ENCODE peak calls at places on chromosomes 5 and 9, in ten cellular contexts. B, A, G, H, U, S, O, V, R and T are unnamed samples.

GRCh38 chr9:96874201-96874785 is 20.0 kb upstream of the ZNF782 start:
- DNase-seq in B (no peak), A (no peak), G (no peak), H (no peak), U (no peak), S (no peak), O (no peak), V (no peak), R (no peak), T (peak; percentile 6)

GRCh38 chr5:109959652-109960051 is 269.9 kb downstream of the MAN2A1 start:
- DNase-seq in B (no peak), A (no peak), G (no peak), H (no peak), U (no peak), S (no peak), O (no peak), V (no peak), R (no peak), T (no peak)

GRCh38 chr5:142697846-142698245 is 12.0 kb upstream of the FGF1 start:
- DNase-seq in B (no peak), A (peak; percentile 59), G (peak; percentile 59), H (no peak), U (no peak), S (no peak), O (no peak), V (peak; percentile 31), R (peak; percentile 64), T (no peak)

GRCh38 chr9:135223831-135224230 is 136.4 kb downstream of the OLFM1 start:
- DNase-seq in B (peak; percentile 52), A (no peak), G (no peak), H (no peak), U (no peak), S (peak; percentile 34), O (no peak), V (no peak), R (no peak), T (no peak)

GRCh38 chr9:4048441-4048840 is 251.4 kb downstream of the GLIS3 start:
- DNase-seq in B (no peak), A (no peak), G (peak; percentile 68), H (no peak), U (no peak), S (no peak), O (no peak), V (peak; percentile 39), R (peak; percentile 55), T (no peak)

GRCh38 chr9:137244486-137245449 is 3.7 kb downstream of the TUBB4B start:
- DNase-seq in B (no peak), A (no peak), G (no peak), H (no peak), U (no peak), S (no peak), O (no peak), V (no peak), R (no peak), T (no peak)

GRCh38 chr9:91024841-91025240 is 223.2 kb downstream of the SYK start:
- DNase-seq in B (no peak), A (no peak), G (no peak), H (no peak), U (no peak), S (no peak), O (no peak), V (no peak), R (no peak), T (no peak)

GRCh38 chr9:125370786-125371185 is 109.2 kb downstream of the GAPVD1 start:
- DNase-seq in B (no peak), A (no peak), G (no peak), H (no peak), U (no peak), S (no peak), O (no peak), V (no peak), R (no peak), T (no peak)

GRCh38 chr5:65027149-65027548 is 258.4 kb downstream of the CWC27 start:
- DNase-seq in B (no peak), A (no peak), G (no peak), H (no peak), U (no peak), S (no peak), O (no peak), V (no peak), R (no peak), T (no peak)

GRCh38 chr9:115680226-115680625 is 473.4 kb upstream of the PAPPA start:
- DNase-seq in B (no peak), A (no peak), G (peak; percentile 37), H (no peak), U (no peak), S (no peak), O (no peak), V (no peak), R (peak; percentile 40), T (no peak)

GRCh38 chr5:168695436-168695835 is 116.3 kb upstream of the PANK3 start:
- DNase-seq in B (no peak), A (no peak), G (no peak), H (no peak), U (no peak), S (no peak), O (no peak), V (no peak), R (no peak), T (no peak)

GRCh38 chr9:20353931-20354652 is 268.2 kb downstream of the MLLT3 start:
- DNase-seq in B (no peak), A (no peak), G (peak; percentile 27), H (no peak), U (no peak), S (no peak), O (no peak), V (no peak), R (peak; percentile 44), T (no peak)

GRCh38 chr5:14097998-14098471 is 45.1 kb upstream of the TRIO start:
- DNase-seq in B (no peak), A (no peak), G (peak; percentile 47), H (no peak), U (no peak), S (no peak), O (no peak), V (peak; percentile 73), R (peak; percentile 78), T (no peak)

GRCh38 chr9:131290039-131290766 is 680 bp downstream of the PLPP7 start:
- DNase-seq in B (no peak), A (no peak), G (no peak), H (no peak), U (no peak), S (no peak), O (no peak), V (no peak), R (no peak), T (no peak)
- H3K4me3 ChIP-seq in B (peak overlapping the region; percentile 11), A (peak overlapping the region; percentile 46), G (peak overlapping the region; percentile 27), H (peak overlapping the region; percentile 71), U (peak overlapping the region; percentile 12), S (peak overlapping the region; percentile 7), O (no peak overlapping the region), V (peak overlapping the region; percentile 53), R (peak overlapping the region; percentile 57), T (no peak overlapping the region)

GRCh38 chr5:55176176-55176818 is 3.3 kb upstream of the CDC20B start:
- DNase-seq in B (peak; percentile 77), A (no peak), G (no peak), H (no peak), U (no peak), S (peak; percentile 61), O (no peak), V (no peak), R (no peak), T (no peak)

GRCh38 chr5:55173696-55174101 is 722 bp upstream of the CDC20B start:
- DNase-seq in B (no peak), A (no peak), G (no peak), H (no peak), U (no peak), S (no peak), O (no peak), V (no peak), R (no peak), T (no peak)

GRCh38 chr5:55177078-55177477 is 4.1 kb upstream of the CDC20B start:
- DNase-seq in B (no peak), A (no peak), G (no peak), H (no peak), U (no peak), S (no peak), O (no peak), V (no peak), R (no peak), T (no peak)

GRCh38 chr5:55172937-55173695 is at the start of gene CDC20B:
- DNase-seq in B (peak; percentile 92), A (peak; percentile 68), G (peak; percentile 65), H (peak; percentile 28), U (peak; percentile 35), S (peak; percentile 75), O (peak; percentile 65), V (peak; percentile 45), R (peak; percentile 54), T (peak; percentile 41)

DNA sequence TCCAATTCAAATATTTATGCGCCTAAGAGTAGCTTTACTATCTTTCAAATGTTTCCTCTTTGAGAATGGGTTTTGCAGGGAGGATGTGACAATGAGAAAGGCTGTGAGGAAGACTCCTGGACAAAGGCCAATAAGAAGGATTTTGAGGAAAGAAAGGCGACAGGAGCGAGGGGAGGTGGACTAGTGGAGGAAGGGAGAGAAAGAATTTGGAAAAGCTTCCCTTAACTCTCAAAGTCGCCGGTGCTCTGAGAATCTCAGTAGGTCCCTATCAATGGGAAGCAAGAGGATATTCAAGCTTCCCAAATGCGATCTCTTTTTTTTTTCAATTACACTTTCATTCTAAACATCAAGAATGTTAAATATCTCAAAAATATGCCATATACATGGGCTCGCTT is 2.8 kb upstream of the CDC20B start:
- DNase-seq in B (no peak), A (no peak), G (no peak), H (no peak), U (no peak), S (no peak), O (no peak), V (no peak), R (no peak), T (no peak)
- H3K4me3 ChIP-seq in B (no peak overlapping the region), A (no peak overlapping the region), G (no peak overlapping the region), H (no peak overlapping the region), U (no peak overlapping the region), S (peak overlapping the region; percentile 11), O (no peak overlapping the region), V (peak overlapping the region; percentile 26), R (no peak overlapping the region), T (no peak overlapping the region)

GRCh38 chr5:149959406-149960236 is 937 bp upstream of the SLC26A2 start:
- DNase-seq in B (no peak), A (no peak), G (peak; percentile 84), H (peak; percentile 20), U (no peak), S (no peak), O (peak; percentile 18), V (peak; percentile 62), R (peak; percentile 72), T (peak; percentile 42)
- H3K4me3 ChIP-seq in B (peak overlapping the region; percentile 44), A (peak overlapping the region; percentile 82), G (peak overlapping the region; percentile 78), H (peak overlapping the region; percentile 76), U (no peak overlapping the region), S (peak overlapping the region; percentile 61), O (peak overlapping the region; percentile 82), V (peak overlapping the region; percentile 79), R (peak overlapping the region; percentile 72), T (peak overlapping the region; percentile 73)

DNA sequence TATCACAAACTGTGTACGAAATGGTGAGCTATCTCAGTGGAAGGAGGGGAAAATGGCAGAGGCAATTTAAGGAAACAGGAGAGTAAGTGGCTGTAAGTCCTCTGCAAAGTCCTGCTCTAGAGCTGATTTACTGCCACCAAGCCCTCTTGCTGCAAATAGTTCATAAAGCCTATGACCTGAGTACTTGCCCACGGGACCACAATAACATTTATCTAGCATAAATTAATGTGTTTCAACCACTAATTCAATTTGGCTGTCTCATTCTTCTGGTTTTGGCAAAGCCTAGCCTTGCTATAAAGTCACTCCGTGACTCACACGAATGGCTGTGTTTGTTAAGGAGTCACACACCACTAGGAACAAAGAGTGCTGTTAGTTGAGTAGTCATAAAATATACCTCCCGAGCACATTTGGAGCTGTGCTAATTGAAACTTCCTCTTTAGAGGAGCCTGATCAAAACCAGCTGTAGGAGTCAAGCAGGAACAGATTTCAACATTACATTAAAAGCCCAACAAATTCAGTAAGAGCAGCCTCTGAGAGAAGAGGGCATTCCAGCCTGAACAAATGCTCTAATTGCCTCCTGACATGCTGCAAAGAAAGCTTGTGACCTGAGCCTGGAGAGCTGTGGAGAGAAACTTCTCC is 738.7 kb upstream of the ZNF608 start:
- DNase-seq in B (no peak), A (peak; percentile 51), G (peak; percentile 96), H (peak; percentile 66), U (peak; percentile 33), S (no peak), O (no peak), V (peak; percentile 100), R (peak; percentile 100), T (no peak)
- H3K4me3 ChIP-seq in B (no peak overlapping the region), A (no peak overlapping the region), G (peak overlapping the region; percentile 17), H (no peak overlapping the region), U (no peak overlapping the region), S (no peak overlapping the region), O (no peak overlapping the region), V (peak overlapping the region; percentile 38), R (no peak overlapping the region), T (no peak overlapping the region)